ENCODE peak calls at places on chromosome 20, in nine cellular contexts. P is ELF-1; U is ovary; M is amygdala; Q is mucosa of gallbladder; W is HuH-7; C is OCI-LY7; Z is stimulated activated CD8-positive, alpha-beta memory T cell treated with anti-CD3 and anti-CD28 coated beads, Interleukin-2, amount 100 ng/mL, for 48 hours; E is stimulated activated CD4-positive, alpha-beta T cell treated with anti-CD3 and anti-CD28 coated beads, Interleukin-12 subunit alpha, Interleukin-12 subunit beta, amount 100 ng/mL, for 24 hours. K is an unnamed sample.

GRCh38 chr20:1870792-1871550 is 24.2 kb upstream of the SIRPA start:
- DNase-seq in P (no peak), U (no peak), M (no peak), Q (no peak), W (no peak), C (peak), Z (no peak), E (no peak), K (no peak)

GRCh38 chr20:4555188-4555893 is 166.4 kb upstream of the PRND start:
- DNase-seq in P (no peak), U (no peak), M (no peak), Q (no peak), W (no peak), C (no peak), Z (no peak), E (no peak), K (no peak)

GRCh38 chr20:46695888-46696287 is 6.6 kb upstream of the TP53RK start:
- DNase-seq in P (no peak), U (no peak), M (no peak), Q (no peak), W (no peak), C (no peak), Z (no peak), E (no peak), K (no peak)

GRCh38 chr20:41587956-41588355 is 30.2 kb downstream of the CHD6 start:
- DNase-seq in P (no peak), U (no peak), M (no peak), Q (no peak), W (no peak), C (no peak), Z (no peak), E (no peak), K (no peak)

GRCh38 chr20:43765933-43766332 is 39.1 kb upstream of the GTSF1L start:
- DNase-seq in P (no peak), U (no peak), M (no peak), Q (no peak), W (no peak), C (no peak), Z (no peak), E (no peak), K (no peak)

GRCh38 chr20:45359069-45359405 is 3.9 kb upstream of the SYS1 start:
- DNase-seq in P (no peak), U (no peak), M (no peak), Q (no peak), W (no peak), C (no peak), Z (no peak), E (no peak), K (no peak)

GRCh38 chr20:52809003-52809402 is 163.2 kb upstream of the TSHZ2 start:
- DNase-seq in P (no peak), U (no peak), M (no peak), Q (no peak), W (no peak), C (no peak), Z (no peak), E (no peak), K (no peak)

GRCh38 chr20:62795023-62795761 is 1.1 kb upstream of the MRGBP start:
- DNase-seq in P (peak), U (peak), M (no peak), Q (no peak), W (peak), C (peak), Z (peak), E (peak), K (peak)

GRCh38 chr20:17712708-17713107 is 12.9 kb downstream of the BANF2 start:
- DNase-seq in P (no peak), U (no peak), M (no peak), Q (no peak), W (no peak), C (no peak), Z (no peak), E (no peak), K (no peak)

GRCh38 chr20:7308163-7308562 is 540.7 kb downstream of the BMP2 start:
- DNase-seq in P (no peak), U (no peak), M (no peak), Q (no peak), W (no peak), C (no peak), Z (no peak), E (no peak), K (no peak)

GRCh38 chr20:24789877-24790276 is 159.2 kb upstream of the CST7 start:
- DNase-seq in P (no peak), U (no peak), M (no peak), Q (no peak), W (no peak), C (no peak), Z (no peak), E (no peak), K (no peak)

GRCh38 chr20:46361811-46362210 is 44.6 kb downstream of the ELMO2 start:
- DNase-seq in P (no peak), U (no peak), M (no peak), Q (no peak), W (no peak), C (no peak), Z (no peak), E (no peak), K (no peak)

GRCh38 chr20:19784511-19785172 is 26.6 kb downstream of the RIN2 start:
- DNase-seq in P (peak), U (peak), M (no peak), Q (peak), W (peak), C (peak), Z (no peak), E (no peak), K (peak)

GRCh38 chr20:1875762-1876161 is 19.4 kb upstream of the SIRPA start:
- DNase-seq in P (peak), U (no peak), M (no peak), Q (no peak), W (no peak), C (no peak), Z (no peak), E (no peak), K (no peak)